ENCODE peak calls at places on chromosomes 12 and 14, in five cellular contexts. W is neuronal stem cell, U is NT2/D1, V is stomach, X is adipocyte. F is an unnamed sample.
A peak's percentile ranks its signal among the peaks of the same experiment; 100 is the strongest.

GRCh38 chr12:115474525-115475353 is 790.8 kb upstream of the TBX3 start:
- DNase-seq in X (no peak), U (no peak), W (no peak), V (peak; percentile 47), F (no peak)

GRCh38 chr12:56836800-56837663 is 73.9 kb downstream of the HSD17B6 start:
- DNase-seq in W (no peak), U (no peak), V (no peak), X (peak; percentile 6), F (no peak)

GRCh38 chr12:28313631-28314030 is 123.4 kb downstream of the CCDC91 start:
- DNase-seq in V (no peak), U (no peak), W (no peak), X (peak; percentile 39), F (no peak)

GRCh38 chr14:103190731-103191130 is 67.5 kb downstream of the TNFAIP2 start:
- DNase-seq in V (no peak), U (no peak), X (no peak), W (no peak), F (no peak)

GRCh38 chr14:103657466-103657865 is 28.5 kb downstream of the KLC1 start:
- DNase-seq in V (no peak), X (peak; percentile 71), W (no peak), U (no peak), F (no peak)

GRCh38 chr14:99807413-99808132 is 14.4 kb downstream of the EML1 start:
- DNase-seq in U (no peak), V (no peak), X (no peak), W (no peak), F (no peak)

GRCh38 chr12:95218164-95218851 is 701 bp downstream of the VEZT start:
- DNase-seq in X (peak; percentile 83), U (no peak), W (peak; percentile 32), V (no peak), F (no peak)

GRCh38 chr14:26719514-26719913 is 121.7 kb upstream of the NOVA1 start:
- DNase-seq in W (no peak), X (peak; percentile 48), V (no peak), U (no peak), F (no peak)

GRCh38 chr14:51431033-51431709 is 191.1 kb downstream of the TMX1 start:
- DNase-seq in U (no peak), W (no peak), X (peak; percentile 52), V (no peak), F (no peak)

GRCh38 chr14:101120636-101121398 is 217.3 kb upstream of the RTL1 start:
- DNase-seq in W (no peak), X (no peak), U (no peak), V (peak; percentile 26), F (peak; percentile 2)

GRCh38 chr12:124542021-124542941 is 25.1 kb downstream of the NCOR2 start:
- DNase-seq in W (no peak), V (no peak), U (no peak), X (no peak), F (no peak)

GRCh38 chr14:20684662-20685456 is 499 bp downstream of the RNASE4 start:
- DNase-seq in U (no peak), X (peak; percentile 79), W (no peak), V (peak; percentile 46), F (peak; percentile 68)

GRCh38 chr12:113645183-113645582 is 173.5 kb upstream of the LHX5 start:
- DNase-seq in V (no peak), W (no peak), U (no peak), X (no peak), F (no peak)

GRCh38 chr12:113643575-113643974 is 171.9 kb upstream of the LHX5 start:
- DNase-seq in V (no peak), X (no peak), W (no peak), U (no peak), F (no peak)

GRCh38 chr12:113649256-113649830 is 177.7 kb upstream of the LHX5 start:
- DNase-seq in W (no peak), V (no peak), U (no peak), X (no peak), F (no peak)

GRCh38 chr12:113650476-113650875 is 178.8 kb upstream of the LHX5 start:
- DNase-seq in W (no peak), X (no peak), U (no peak), V (no peak), F (no peak)

DNA sequence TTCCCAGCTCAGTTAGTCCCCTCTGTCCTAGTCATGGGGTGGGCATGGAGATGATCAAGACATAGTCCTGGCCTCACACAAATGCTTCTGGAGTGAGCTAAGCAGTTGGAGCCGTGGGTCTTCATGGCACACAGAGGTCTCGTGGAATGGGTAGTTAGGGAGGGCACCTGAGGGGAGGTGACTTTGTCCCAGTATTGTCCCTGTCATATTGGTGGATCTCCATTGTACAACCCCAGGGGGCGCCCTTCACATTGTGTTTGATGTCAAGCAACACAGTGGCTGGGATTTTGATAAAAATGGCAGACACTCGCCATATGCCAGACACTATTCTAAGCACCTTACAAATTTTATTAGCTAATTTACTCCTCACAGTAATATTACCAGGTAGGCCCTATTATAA is 175.4 kb upstream of the LHX5 start:
- DNase-seq in X (no peak), W (no peak), V (no peak), U (no peak), F (no peak)
- H3K27me3 ChIP-seq in X (peaks cover 41% of the 10 kb centered on the region), W (no peaks in the 10 kb centered on the region), V (no peaks in the 10 kb centered on the region), U (no peaks in the 10 kb centered on the region), F (peaks cover 2% of the 10 kb centered on the region)

GRCh38 chr12:132606927-132607326 is 3.5 kb downstream of the LRCOL1 start:
- DNase-seq in X (no peak), V (no peak), U (no peak), W (no peak), F (no peak)
- H3K27me3 ChIP-seq in X (peaks cover 73% of the 10 kb centered on the region), V (peaks cover 7% of the 10 kb centered on the region), U (peaks cover 98% of the 10 kb centered on the region), W (peaks cover 3% of the 10 kb centered on the region), F (peaks cover 2% of the 10 kb centered on the region)

DNA sequence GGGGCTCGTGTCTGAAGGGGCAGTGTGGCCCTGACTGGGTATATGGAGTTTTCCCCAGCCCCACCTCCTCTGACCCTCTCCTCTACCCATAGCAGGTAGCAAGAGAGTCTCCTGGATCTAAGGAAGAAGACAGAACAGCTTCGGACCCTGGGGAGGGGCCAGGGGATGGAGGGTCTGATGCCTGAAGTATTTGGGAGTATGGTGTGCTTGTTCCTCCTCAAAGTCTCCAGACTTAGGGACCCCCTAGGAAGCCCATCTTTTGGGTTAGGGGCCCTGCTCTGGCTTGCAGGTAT is 579 bp upstream of the HOXC8 start:
- DNase-seq in X (no peak), V (no peak), U (no peak), W (no peak), F (no peak)
- H3K27me3 ChIP-seq in X (no peaks in the 10 kb centered on the region), V (peaks cover 43% of the 10 kb centered on the region), U (peaks cover 97% of the 10 kb centered on the region), W (peaks cover 65% of the 10 kb centered on the region), F (peaks cover 80% of the 10 kb centered on the region)

GRCh38 chr14:58598028-58598850 is 39.5 kb upstream of the DACT1 start:
- DNase-seq in U (no peak), X (no peak), W (no peak), V (no peak), F (no peak)
- H3K27me3 ChIP-seq in U (no peaks in the 10 kb centered on the region), X (no peaks in the 10 kb centered on the region), W (no peaks in the 10 kb centered on the region), V (no peaks in the 10 kb centered on the region), F (no peaks in the 10 kb centered on the region)

DNA sequence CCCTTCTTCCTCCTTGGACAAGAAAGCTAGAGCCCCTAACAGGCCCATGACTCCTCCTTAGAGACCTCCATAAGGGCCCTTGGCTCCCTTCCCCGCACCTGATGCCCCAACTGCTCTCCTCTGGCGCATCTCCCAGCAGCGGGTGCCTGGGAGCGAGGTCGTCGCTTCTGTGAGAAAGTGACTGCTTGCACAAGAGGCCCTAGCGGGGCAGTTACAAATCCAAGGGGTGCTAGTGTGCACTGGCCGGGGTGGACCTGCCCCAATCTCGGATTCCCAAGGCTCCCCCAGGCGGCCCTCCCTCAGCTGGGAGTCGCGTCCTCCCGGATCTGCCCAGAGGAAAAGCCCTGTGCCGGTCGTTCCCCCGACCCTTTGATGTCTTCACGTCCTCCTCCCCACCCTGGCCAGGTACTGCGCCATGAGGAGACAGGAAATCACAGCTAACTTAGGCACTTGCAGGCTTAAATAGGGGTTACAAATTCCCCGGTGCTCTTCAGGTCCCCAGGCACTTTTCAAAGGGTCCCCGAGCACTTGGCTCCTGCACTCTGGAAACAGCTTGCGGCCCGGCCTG is 2.8 kb downstream of the NKX2-8 start:
- DNase-seq in U (no peak), X (no peak), V (no peak), W (no peak), F (no peak)
- H3K27me3 ChIP-seq in U (peaks cover 96% of the 10 kb centered on the region), X (peaks cover 84% of the 10 kb centered on the region), V (peaks cover 43% of the 10 kb centered on the region), W (peaks cover 37% of the 10 kb centered on the region), F (peaks cover 17% of the 10 kb centered on the region)

GRCh38 chr12:52692253-52692652 is 11.1 kb downstream of the KRT77 start:
- DNase-seq in W (no peak), V (no peak), X (no peak), U (no peak), F (no peak)

GRCh38 chr12:52695039-52695438 is 8.3 kb downstream of the KRT77 start:
- DNase-seq in V (no peak), U (no peak), W (no peak), X (no peak), F (no peak)

GRCh38 chr12:52691076-52691764 is 11.0 kb upstream of the KRT1 start:
- DNase-seq in W (no peak), X (no peak), U (no peak), V (no peak), F (no peak)

GRCh38 chr12:52691765-52692150 is 11.6 kb upstream of the KRT1 start:
- DNase-seq in V (no peak), X (no peak), U (no peak), W (no peak), F (no peak)

DNA sequence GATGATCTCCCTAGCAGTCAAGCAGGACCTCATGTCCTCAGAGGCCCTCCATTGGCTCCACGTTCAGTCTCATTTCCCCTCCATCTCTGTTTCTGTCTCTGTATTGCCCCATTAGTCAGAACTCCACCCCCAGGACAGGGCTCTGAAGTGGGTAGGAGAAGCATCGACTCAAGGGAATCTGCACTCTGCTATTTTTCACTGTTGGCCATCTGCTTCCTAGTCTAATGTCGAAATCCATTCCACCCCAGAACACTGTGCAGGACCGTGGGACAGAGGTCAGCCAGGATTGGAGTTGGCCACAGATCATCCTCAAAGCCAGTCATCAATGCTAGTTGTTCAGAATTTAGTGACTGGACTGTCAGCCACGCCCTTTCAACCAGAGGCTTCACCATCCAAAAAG is 10.1 kb downstream of the KRT77 start:
- DNase-seq in W (no peak), X (no peak), U (no peak), V (no peak), F (no peak)
- H3K27me3 ChIP-seq in W (no peaks in the 10 kb centered on the region), X (peaks cover 73% of the 10 kb centered on the region), U (peaks cover 51% of the 10 kb centered on the region), V (no peaks in the 10 kb centered on the region), F (peaks cover 8% of the 10 kb centered on the region)

DNA sequence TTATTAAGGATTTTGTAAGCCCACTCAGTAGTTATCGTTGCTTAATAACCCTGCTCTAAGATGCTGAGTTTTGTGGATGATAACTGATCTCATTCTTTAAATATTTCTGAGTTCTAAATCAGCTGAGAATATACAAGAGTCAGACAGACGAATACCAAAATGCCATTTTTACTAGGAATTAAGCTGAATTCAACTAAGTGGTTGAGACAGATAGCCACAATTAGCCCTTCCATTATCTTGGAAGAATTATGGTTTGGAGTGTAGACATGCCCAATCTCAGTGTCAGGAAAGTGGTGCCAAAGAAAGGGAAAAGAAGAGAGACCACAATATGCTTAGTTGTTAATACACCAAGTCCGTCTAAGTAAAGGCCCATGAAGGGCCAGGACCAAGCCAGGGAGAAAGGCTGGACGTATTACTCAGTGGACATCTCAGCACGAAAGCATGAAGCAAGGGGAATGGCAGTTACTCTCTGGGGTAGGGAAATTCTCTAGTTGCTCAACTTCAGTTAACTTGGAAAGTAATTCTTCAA is 58.6 kb downstream of the KCNA5 start:
- DNase-seq in U (no peak), X (peak; percentile 53), V (no peak), W (no peak), F (no peak)
- H3K27me3 ChIP-seq in U (peaks cover 9% of the 10 kb centered on the region), X (peaks cover 5% of the 10 kb centered on the region), V (no peaks in the 10 kb centered on the region), W (no peaks in the 10 kb centered on the region), F (no peaks in the 10 kb centered on the region)